ENCODE peak calls at places on chromosomes 6 and 20, in seven cellular contexts. O, Z, N, Q, K, C and A are unnamed samples.
A peak's percentile ranks its signal among the peaks of the same experiment; 100 is the strongest.

GRCh38 chr20:25584905-25585704 is at the start of gene NINL:
- DNase-seq in O (peak; percentile 90), Z (peak; percentile 91), N (no peak), Q (peak; percentile 48), K (peak; percentile 56), C (peak; percentile 81), A (peak; percentile 76)

GRCh38 chr6:146871613-146872465 is 273.1 kb downstream of the ADGB start:
- DNase-seq in O (no peak), Z (no peak), N (no peak), Q (no peak), K (no peak), C (no peak), A (no peak)

GRCh38 chr6:136532030-136532429 is 18.2 kb downstream of the MAP7 start:
- DNase-seq in O (no peak), Z (no peak), N (no peak), Q (no peak), K (no peak), C (no peak), A (no peak)

GRCh38 chr6:165872311-165872710 is 209.3 kb upstream of the PDE10A start:
- DNase-seq in O (no peak), Z (no peak), N (no peak), Q (no peak), K (no peak), C (no peak), A (no peak)

GRCh38 chr6:111978826-111979225 is 75.1 kb upstream of the CCN6 start:
- DNase-seq in O (peak; percentile 70), Z (no peak), N (no peak), Q (no peak), K (no peak), C (no peak), A (no peak)

GRCh38 chr6:127191716-127192115 is 73.2 kb downstream of the RSPO3 start:
- DNase-seq in O (no peak), Z (peak; percentile 8), N (peak; percentile 58), Q (peak; percentile 25), K (no peak), C (no peak), A (no peak)

GRCh38 chr20:23128461-23129125 is 42.5 kb upstream of the CD93 start:
- DNase-seq in O (no peak), Z (no peak), N (no peak), Q (no peak), K (no peak), C (no peak), A (no peak)

GRCh38 chr20:33673411-33674293 is 576 bp downstream of the NECAB3 start:
- DNase-seq in O (peak; percentile 83), Z (no peak), N (no peak), Q (no peak), K (no peak), C (no peak), A (no peak)

GRCh38 chr6:43689421-43689820 is 1.8 kb upstream of the MRPS18A start:
- DNase-seq in O (no peak), Z (no peak), N (no peak), Q (no peak), K (no peak), C (no peak), A (no peak)

GRCh38 chr6:118252474-118252873 is 295.6 kb upstream of the PLN start:
- DNase-seq in O (no peak), Z (no peak), N (no peak), Q (no peak), K (no peak), C (no peak), A (no peak)

GRCh38 chr6:15472626-15473025 is 190.2 kb downstream of the DTNBP1 start:
- DNase-seq in O (peak; percentile 32), Z (no peak), N (no peak), Q (no peak), K (no peak), C (no peak), A (no peak)

GRCh38 chr6:30598912-30599624 is 18.0 kb downstream of the PPP1R10 start:
- DNase-seq in O (no peak), Z (no peak), N (no peak), Q (no peak), K (no peak), C (no peak), A (no peak)

GRCh38 chr6:42028234-42029061 is 21.9 kb upstream of the TAF8 start:
- DNase-seq in O (peak; percentile 93), Z (no peak), N (no peak), Q (no peak), K (no peak), C (no peak), A (no peak)

GRCh38 chr6:108732101-108732870 is 115.9 kb upstream of the ARMC2 start:
- DNase-seq in O (peak; percentile 92), Z (no peak), N (peak; percentile 64), Q (no peak), K (no peak), C (no peak), A (no peak)

GRCh38 chr20:9110916-9111432 is 42.1 kb downstream of the PLCB4 start:
- DNase-seq in O (no peak), Z (no peak), N (no peak), Q (no peak), K (no peak), C (no peak), A (no peak)

GRCh38 chr20:18032977-18033892 is 24.5 kb downstream of the OVOL2 start:
- DNase-seq in O (peak; percentile 94), Z (no peak), N (no peak), Q (no peak), K (no peak), C (no peak), A (no peak)

GRCh38 chr6:11729083-11729482 is 49.5 kb downstream of the ADTRP start:
- DNase-seq in O (no peak), Z (no peak), N (no peak), Q (no peak), K (no peak), C (no peak), A (no peak)

GRCh38 chr20:45779011-45779915 is 12.4 kb downstream of the WFDC3 start:
- DNase-seq in O (peak; percentile 87), Z (no peak), N (peak; percentile 99), Q (peak; percentile 69), K (no peak), C (no peak), A (no peak)

GRCh38 chr20:47019106-47019824 is 124.6 kb downstream of the EYA2 start:
- DNase-seq in O (no peak), Z (peak; percentile 15), N (peak; percentile 38), Q (no peak), K (no peak), C (no peak), A (no peak)

GRCh38 chr6:111981441-111981840 is 72.5 kb upstream of the CCN6 start:
- DNase-seq in O (no peak), Z (no peak), N (no peak), Q (no peak), K (no peak), C (no peak), A (no peak)

GRCh38 chr6:27374824-27375612 is 13.5 kb upstream of the ZNF391 start:
- DNase-seq in O (peak; percentile 93), Z (peak; percentile 87), N (peak; percentile 25), Q (peak; percentile 79), K (peak; percentile 58), C (peak; percentile 57), A (peak; percentile 86)

GRCh38 chr6:111080713-111081112 is 6.6 kb upstream of the SLC16A10 start:
- DNase-seq in O (no peak), Z (no peak), N (no peak), Q (no peak), K (no peak), C (no peak), A (no peak)

GRCh38 chr6:158622545-158623190 is 21.9 kb downstream of the DYNLT1 start:
- DNase-seq in O (peak; percentile 33), Z (no peak), N (no peak), Q (no peak), K (no peak), C (no peak), A (no peak)

GRCh38 chr20:58624687-58625086 is 26.4 kb upstream of the STX16 start:
- DNase-seq in O (no peak), Z (no peak), N (no peak), Q (no peak), K (no peak), C (no peak), A (no peak)

GRCh38 chr6:75278474-75279077 is 6.0 kb downstream of the TMEM30A start:
- DNase-seq in O (no peak), Z (no peak), N (no peak), Q (no peak), K (no peak), C (no peak), A (no peak)